ENCODE peak calls at places on chromosomes 3 and 15, in four cellular contexts. S is tibial artery, N is H7, D is Kasumi-1. T is an unnamed sample.

GRCh38 chr3:156910022-156910421 is 83.9 kb downstream of the LEKR1 start:
- DNase-seq in N (no peak), S (no peak), D (no peak), T (no peak)

GRCh38 chr3:136630911-136631310 is 121.3 kb downstream of the STAG1 start:
- DNase-seq in D (no peak), S (no peak), N (no peak), T (no peak)

GRCh38 chr15:48963524-48964113 is at the start of gene SHC4:
- DNase-seq in N (peak), S (peak), D (peak), T (peak)

GRCh38 chr3:158407844-158408517 is 163.0 kb upstream of the MLF1 start:
- DNase-seq in S (no peak), N (no peak), D (no peak), T (no peak)

GRCh38 chr3:77068808-77069207 is 28.9 kb downstream of the ROBO2 start:
- DNase-seq in N (no peak), D (no peak), S (no peak), T (no peak)

GRCh38 chr3:88003115-88003755 is 55.6 kb downstream of the CGGBP1 start:
- DNase-seq in N (no peak), D (peak), S (no peak), T (peak)

GRCh38 chr3:161851941-161852566 is 355.4 kb downstream of the OTOL1 start:
- DNase-seq in S (no peak), N (peak), D (peak), T (peak)

GRCh38 chr3:125154110-125154509 is 58.4 kb downstream of the SLC12A8 start:
- DNase-seq in D (no peak), N (no peak), S (no peak), T (no peak)

GRCh38 chr3:103711670-103712069 is 1276.9 kb downstream of the ZPLD1 start:
- DNase-seq in S (no peak), D (no peak), N (no peak), T (no peak)

GRCh38 chr3:71076361-71076997 is 507.0 kb downstream of the FOXP1 start:
- DNase-seq in D (no peak), S (no peak), N (no peak), T (no peak)

GRCh38 chr15:93072440-93073394 is 16.3 kb downstream of the RGMA start:
- DNase-seq in D (no peak), N (peak), S (peak), T (peak)

GRCh38 chr15:74917676-74918075 is 11.0 kb upstream of the FAM219B start:
- DNase-seq in D (no peak), S (no peak), N (no peak), T (no peak)

GRCh38 chr15:75570119-75570518 is 9.0 kb downstream of the PTPN9 start:
- DNase-seq in N (no peak), D (no peak), S (no peak), T (no peak)

GRCh38 chr3:73622135-73622534 is 2.6 kb downstream of the PDZRN3 start:
- DNase-seq in N (peak), S (peak), D (no peak), T (no peak)

GRCh38 chr3:154970796-154971195 is 109.3 kb upstream of the MME start:
- DNase-seq in D (no peak), S (no peak), N (no peak), T (no peak)

GRCh38 chr15:49423906-49424520 is 971 bp downstream of the FGF7 start:
- DNase-seq in N (no peak), S (no peak), D (no peak), T (no peak)

GRCh38 chr15:49621327-49622210 is 721 bp downstream of the DTWD1 start:
- DNase-seq in S (no peak), D (peak), N (no peak), T (no peak)

GRCh38 chr3:119559441-119559963 is at the start of gene CD80:
- DNase-seq in S (no peak), D (peak), N (peak), T (peak)

GRCh38 chr3:133386876-133387275 is 13.0 kb upstream of the BFSP2 start:
- DNase-seq in N (no peak), D (peak), S (no peak), T (no peak)

GRCh38 chr3:129428382-129429079 is at the start of gene EFCAB12:
- DNase-seq in S (peak), N (peak), D (peak), T (peak)

GRCh38 chr15:80152896-80153876 is at the start of gene FAH:
- DNase-seq in S (no peak), D (peak), N (no peak), T (no peak)

GRCh38 chr3:49013738-49014660 is 4.4 kb downstream of the DALRD3 start:
- DNase-seq in D (peak), S (no peak), N (peak), T (peak)

GRCh38 chr15:78392430-78392829 is 45.6 kb upstream of the IREB2 start:
- DNase-seq in N (no peak), D (no peak), S (peak), T (no peak)

GRCh38 chr3:150956376-150956775 is 16.2 kb downstream of the CLRN1 start:
- DNase-seq in D (no peak), S (no peak), N (no peak), T (no peak)

GRCh38 chr3:156317457-156317856 is 197.1 kb downstream of the KCNAB1 start:
- DNase-seq in D (no peak), S (no peak), N (no peak), T (peak)

GRCh38 chr3:141049681-141050080 is 1.5 kb upstream of the SPSB4 start:
- DNase-seq in N (peak), S (no peak), D (peak), T (peak)